ENCODE peak calls at places on chromosomes 16 and 17, in six cellular contexts. O is brain microvascular endothelial cell, M is endothelial cell, E is GM10248, I is H9, D is NCI-H1092. B is an unnamed sample.

GRCh38 chr16:55842369-55843104 is 9.6 kb upstream of the CES1 start:
- DNase-seq in O (peak), M (peak), E (peak), I (no peak), D (peak), B (no peak)

GRCh38 chr17:17909078-17909477 is 63.1 kb downstream of the TOM1L2 start:
- DNase-seq in O (no peak), M (no peak), E (no peak), I (no peak), D (no peak), B (no peak)

GRCh38 chr17:8574687-8575086 is 55.8 kb downstream of the MYH10 start:
- DNase-seq in O (no peak), M (no peak), E (no peak), I (no peak), D (no peak), B (no peak)

GRCh38 chr16:4414187-4414909 is 2.0 kb downstream of the CORO7 start:
- DNase-seq in O (no peak), M (no peak), E (peak), I (no peak), D (no peak), B (no peak)

GRCh38 chr16:71834291-71834690 is 11.5 kb upstream of the ATXN1L start:
- DNase-seq in O (no peak), M (no peak), E (no peak), I (no peak), D (no peak), B (no peak)

GRCh38 chr16:49824600-49824999 is 31.3 kb downstream of the ZNF423 start:
- DNase-seq in O (no peak), M (peak), E (no peak), I (no peak), D (no peak), B (no peak)

GRCh38 chr17:29760771-29761682 is 138.3 kb upstream of the CORO6 start:
- DNase-seq in O (peak), M (peak), E (peak), I (peak), D (no peak), B (peak)

GRCh38 chr16:23949630-23950290 is 114.0 kb downstream of the PRKCB start:
- DNase-seq in O (no peak), M (no peak), E (peak), I (no peak), D (no peak), B (no peak)

GRCh38 chr17:38922538-38923291 is 2.7 kb upstream of the LASP1NB start:
- DNase-seq in O (no peak), M (no peak), E (no peak), I (peak), D (peak), B (no peak)

GRCh38 chr17:79802039-79802735 is 5.3 kb upstream of the CBX8 start:
- DNase-seq in O (no peak), M (no peak), E (no peak), I (no peak), D (no peak), B (no peak)

GRCh38 chr17:35849469-35850348 is 19.0 kb downstream of the HEATR9 start:
- DNase-seq in O (peak), M (peak), E (peak), I (peak), D (peak), B (peak)

GRCh38 chr17:3558603-3559269 is 1.1 kb upstream of the TRPV3 start:
- DNase-seq in O (peak), M (no peak), E (peak), I (peak), D (no peak), B (peak)

GRCh38 chr17:50213026-50214015 is 11.9 kb upstream of the COL1A1 start:
- DNase-seq in O (no peak), M (no peak), E (peak), I (peak), D (no peak), B (no peak)

GRCh38 chr17:53626286-53626685 is 196.4 kb upstream of the KIF2B start:
- DNase-seq in O (no peak), M (no peak), E (no peak), I (no peak), D (no peak), B (no peak)